ENCODE peak calls at places on chromosomes 5 and 9, in five cellular contexts. B is AG10803, Q is A549, F is upper lobe of left lung, M is body of pancreas. R is an unnamed sample.
A peak's percentile ranks its signal among the peaks of the same experiment; 100 is the strongest.

GRCh38 chr9:14043491-14043890 is 270.4 kb downstream of the NFIB start:
- DNase-seq in B (no peak), Q (no peak), F (no peak), M (no peak), R (no peak)

GRCh38 chr9:91664669-91665068 is 241.0 kb upstream of the NFIL3 start:
- DNase-seq in B (no peak), Q (no peak), F (no peak), M (no peak), R (no peak)

GRCh38 chr5:28743362-28743761 is 1705.0 kb upstream of the CDH9 start:
- DNase-seq in B (no peak), Q (no peak), F (no peak), M (no peak), R (no peak)

GRCh38 chr9:21029661-21030060 is 1.8 kb downstream of the HACD4 start:
- DNase-seq in B (no peak), Q (no peak), F (peak; percentile 29), M (no peak), R (no peak)

GRCh38 chr5:73759771-73760170 is 133.8 kb downstream of the ARHGEF28 start:
- DNase-seq in B (no peak), Q (no peak), F (no peak), M (peak; percentile 17), R (no peak)

GRCh38 chr5:141914154-141914743 is 9.4 kb upstream of the DELE1 start:
- DNase-seq in B (no peak), Q (no peak), F (peak; percentile 89), M (peak; percentile 59), R (peak; percentile 62)

GRCh38 chr5:32325067-32325466 is 12.3 kb upstream of the MTMR12 start:
- DNase-seq in B (peak; percentile 60), Q (no peak), F (no peak), M (no peak), R (no peak)

GRCh38 chr5:73170522-73170921 is 2.5 kb upstream of the TMEM174 start:
- DNase-seq in B (no peak), Q (peak; percentile 11), F (no peak), M (no peak), R (no peak)

GRCh38 chr9:93829271-93830223 is 125.6 kb downstream of the BARX1 start:
- DNase-seq in B (no peak), Q (no peak), F (peak; percentile 64), M (no peak), R (no peak)

GRCh38 chr5:62661126-62661525 is 82.5 kb downstream of the LRRC70 start:
- DNase-seq in B (no peak), Q (no peak), F (peak; percentile 15), M (no peak), R (no peak)
- TF ChIP-seq CTCF in B (no peak), Q (no peak), F (no peak), M (no peak), R (no peak)

GRCh38 chr9:89969156-89969566 is 364.3 kb downstream of the GADD45G start:
- DNase-seq in B (no peak), Q (no peak), F (no peak), M (peak; percentile 39), R (no peak)

GRCh38 chr9:89963280-89963679 is 358.5 kb downstream of the GADD45G start:
- DNase-seq in B (no peak), Q (no peak), F (no peak), M (no peak), R (no peak)

GRCh38 chr9:89970701-89971100 is 365.9 kb downstream of the GADD45G start:
- DNase-seq in B (no peak), Q (no peak), F (peak; percentile 52), M (no peak), R (no peak)

GRCh38 chr9:89969881-89970639 is 365.2 kb downstream of the GADD45G start:
- DNase-seq in B (no peak), Q (no peak), F (no peak), M (no peak), R (no peak)

GRCh38 chr9:89967527-89967926 is 362.7 kb downstream of the GADD45G start:
- DNase-seq in B (no peak), Q (no peak), F (no peak), M (no peak), R (no peak)
- TF ChIP-seq CTCF in B (no peak), Q (no peak), F (no peak), M (no peak), R (no peak)

GRCh38 chr9:92807757-92808725 is 43.4 kb upstream of the BICD2 start:
- DNase-seq in B (no peak), Q (no peak), F (peak; percentile 86), M (peak; percentile 15), R (no peak)

GRCh38 chr9:92807031-92807756 is 42.6 kb upstream of the BICD2 start:
- DNase-seq in B (no peak), Q (no peak), F (peak; percentile 74), M (no peak), R (no peak)

GRCh38 chr9:92804727-92805126 is 40.1 kb upstream of the BICD2 start:
- DNase-seq in B (peak; percentile 29), Q (no peak), F (no peak), M (no peak), R (no peak)

GRCh38 chr9:92808726-92809451 is 44.3 kb upstream of the BICD2 start:
- DNase-seq in B (peak; percentile 64), Q (peak; percentile 58), F (peak; percentile 93), M (peak; percentile 77), R (peak; percentile 79)
- TF ChIP-seq CTCF in B (peak; percentile 44), Q (no peak), F (peak; percentile 31), M (no peak), R (no peak)

GRCh38 chr5:19608434-19608833 is 379.6 kb downstream of the CDH18 start:
- DNase-seq in B (no peak), Q (peak; percentile 12), F (no peak), M (no peak), R (no peak)
- TF ChIP-seq CTCF in B (no peak), Q (no peak), F (no peak), M (no peak), R (no peak)

GRCh38 chr9:15422355-15423327 is at the start of gene SNAPC3:
- DNase-seq in B (peak; percentile 95), Q (peak; percentile 95), F (peak; percentile 98), M (peak; percentile 93), R (peak; percentile 93)
- TF ChIP-seq CTCF in B (no peak), Q (no peak), F (peak; percentile 41), M (no peak), R (no peak)

GRCh38 chr9:31697956-31698355 is 686.5 kb upstream of the ACO1 start:
- DNase-seq in B (no peak), Q (no peak), F (no peak), M (no peak), R (no peak)

GRCh38 chr9:31699836-31700235 is 684.6 kb upstream of the ACO1 start:
- DNase-seq in B (no peak), Q (no peak), F (no peak), M (no peak), R (no peak)

DNA sequence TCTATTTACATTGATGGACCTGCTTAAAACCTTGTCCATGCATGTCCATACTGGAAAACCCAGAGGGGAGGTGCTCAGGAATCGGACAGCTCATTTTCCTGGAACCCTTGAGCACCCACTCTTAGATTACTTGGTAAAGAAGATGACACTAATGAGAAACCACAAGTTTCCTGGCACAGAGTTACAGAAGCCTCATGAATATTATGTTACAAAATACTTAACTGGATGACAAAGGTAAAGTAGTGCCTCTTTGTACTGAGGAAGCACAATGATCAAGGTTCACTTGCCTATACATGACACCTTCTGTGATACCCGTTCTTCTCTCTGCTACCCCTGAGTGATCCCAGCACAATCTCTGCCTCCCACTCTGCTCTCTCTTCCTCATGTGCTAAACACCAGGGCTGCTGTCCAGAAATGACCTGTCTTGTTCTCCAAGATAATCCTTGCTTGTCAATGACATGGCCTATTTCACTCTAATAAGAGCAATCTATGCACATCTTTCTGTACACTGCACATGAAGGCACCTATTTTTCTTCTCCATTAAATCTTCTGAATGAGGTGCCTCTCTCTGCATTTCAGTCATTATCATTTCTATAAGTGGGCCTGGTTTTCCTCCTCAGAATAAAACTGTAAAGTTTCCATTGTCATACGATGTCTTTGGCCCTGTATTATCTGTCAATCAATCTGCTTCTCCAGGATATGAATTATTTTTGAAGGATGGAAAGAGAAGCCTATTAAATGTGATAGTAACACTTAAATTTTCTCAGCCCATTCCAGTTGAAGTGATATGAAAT is 684.0 kb upstream of the ACO1 start:
- DNase-seq in B (no peak), Q (no peak), F (no peak), M (no peak), R (no peak)
- TF ChIP-seq CTCF in B (no peak), Q (no peak), F (no peak), M (no peak), R (no peak)

DNA sequence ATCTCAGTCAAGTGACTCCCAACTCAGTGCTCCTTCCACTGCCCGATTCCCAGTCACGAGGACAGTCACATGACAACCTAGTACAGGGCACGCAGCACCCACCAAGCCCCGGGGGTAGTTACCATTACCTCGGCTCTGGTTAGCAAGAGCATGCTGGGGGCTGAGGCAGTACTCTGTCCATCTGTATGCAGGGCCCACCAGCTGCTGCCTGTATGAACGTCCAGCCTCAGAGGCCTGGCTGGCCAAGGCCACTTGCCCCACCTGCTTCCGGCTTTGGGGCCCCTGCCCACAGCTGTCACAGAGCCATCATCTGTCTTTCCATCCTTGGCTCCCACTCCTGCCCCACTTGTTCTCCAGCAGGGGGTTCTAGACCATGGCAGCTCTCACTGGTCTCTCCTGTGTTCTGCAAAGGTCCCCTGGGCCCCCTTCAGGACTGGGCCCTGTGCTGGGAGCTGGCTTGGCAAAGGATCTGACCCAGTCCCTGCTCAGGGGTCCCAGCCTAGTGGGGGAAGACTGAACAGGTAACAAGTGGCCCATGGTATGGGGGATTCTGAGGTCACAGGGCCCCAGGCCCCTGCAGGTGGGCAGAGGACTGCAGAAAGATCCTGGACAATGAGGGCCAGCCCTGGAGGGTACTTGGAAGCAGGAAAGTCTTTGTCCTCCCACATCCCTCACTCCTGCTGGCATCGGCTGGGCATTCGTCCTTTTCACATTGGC is 3.3 kb downstream of the RPL35 start:
- DNase-seq in B (no peak), Q (no peak), F (peak; percentile 27), M (no peak), R (no peak)
- TF ChIP-seq CTCF in B (peak; percentile 8), Q (no peak), F (no peak), M (no peak), R (no peak)

DNA sequence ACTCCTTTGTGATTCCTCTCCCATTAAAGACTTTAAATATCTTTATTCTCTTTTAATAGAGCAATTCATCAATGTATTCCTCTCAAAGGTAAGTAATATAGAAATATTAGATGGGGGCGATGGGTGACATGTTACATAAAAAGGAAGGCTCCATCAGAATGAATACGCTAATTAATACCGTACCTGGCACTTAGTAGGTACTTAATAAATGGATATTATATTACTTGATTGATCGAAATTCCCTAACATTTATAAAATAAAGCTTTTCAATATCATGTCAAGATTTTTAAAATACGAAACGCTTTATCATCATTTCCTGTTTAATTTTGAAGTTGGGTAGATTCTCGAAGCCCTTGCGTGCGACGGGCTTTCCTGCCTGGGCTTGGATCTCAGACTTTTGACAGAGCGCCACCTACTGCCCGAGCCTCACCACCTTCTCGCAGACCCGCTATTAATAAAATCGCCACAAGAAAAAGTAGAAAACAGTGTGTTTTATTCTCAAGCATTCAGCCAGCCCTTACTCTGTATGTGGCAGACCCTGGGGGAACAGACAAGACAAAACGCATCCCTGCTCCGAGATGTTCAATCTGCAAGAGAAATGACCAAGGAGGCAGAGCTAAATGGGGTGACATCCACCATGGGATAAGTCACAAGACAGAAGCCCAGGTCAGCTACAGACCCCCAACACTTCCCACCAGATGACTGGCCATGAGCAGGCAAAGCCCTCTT is 99.3 kb downstream of the C5orf15 start:
- DNase-seq in B (peak; percentile 74), Q (peak; percentile 75), F (no peak), M (peak; percentile 83), R (peak; percentile 45)
- TF ChIP-seq CTCF in B (peak; percentile 74), Q (peak; percentile 91), F (peak; percentile 71), M (peak; percentile 79), R (peak; percentile 69)